ENCODE peak calls at places on chromosomes 11 and 22, in six cellular contexts. M, R, C, Q, H and U are unnamed samples.

GRCh38 chr22:20205964-20206708 is 55.3 kb upstream of the CCDC188 start:
- DNase-seq in M (peak), R (peak), C (peak), Q (peak), H (no peak), U (no peak)

GRCh38 chr11:108474664-108475485 is 7.5 kb upstream of the C11orf65 start:
- DNase-seq in M (no peak), R (no peak), C (no peak), Q (no peak), H (no peak), U (no peak)

GRCh38 chr11:130516175-130516867 is 67.9 kb downstream of the ADAMTS15 start:
- DNase-seq in M (no peak), R (no peak), C (no peak), Q (no peak), H (no peak), U (no peak)

GRCh38 chr11:70788247-70789022 is 390.1 kb downstream of the CTTN start:
- DNase-seq in M (no peak), R (no peak), C (no peak), Q (no peak), H (no peak), U (no peak)

GRCh38 chr11:94768602-94769511 is 701 bp downstream of the AMOTL1 start:
- DNase-seq in M (no peak), R (peak), C (peak), Q (no peak), H (peak), U (no peak)

GRCh38 chr11:911031-911889 is 650 bp upstream of the CHID1 start:
- DNase-seq in M (no peak), R (peak), C (no peak), Q (peak), H (peak), U (no peak)

GRCh38 chr11:123561046-123561781 is 93.2 kb downstream of the SCN3B start:
- DNase-seq in M (no peak), R (peak), C (no peak), Q (no peak), H (no peak), U (peak)

GRCh38 chr22:39496131-39496838 is 5.8 kb upstream of the MIEF1 start:
- DNase-seq in M (peak), R (peak), C (peak), Q (peak), H (peak), U (peak)

GRCh38 chr11:86537541-86538222 is 134.7 kb downstream of the ME3 start:
- DNase-seq in M (no peak), R (no peak), C (no peak), Q (no peak), H (no peak), U (no peak)

GRCh38 chr11:93063101-93063500 is 93.7 kb downstream of the MTNR1B start:
- DNase-seq in M (no peak), R (no peak), C (no peak), Q (no peak), H (no peak), U (no peak)

GRCh38 chr11:128759597-128759996 is 65.7 kb downstream of the FLI1 start:
- DNase-seq in M (no peak), R (no peak), C (no peak), Q (no peak), H (no peak), U (no peak)

GRCh38 chr11:130528301-130528651 is 79.8 kb downstream of the ADAMTS15 start:
- DNase-seq in M (no peak), R (no peak), C (no peak), Q (no peak), H (no peak), U (no peak)

GRCh38 chr22:24030186-24030702 is 19.1 kb downstream of the CABIN1 start:
- DNase-seq in M (no peak), R (no peak), C (no peak), Q (no peak), H (no peak), U (no peak)
- H3K27ac ChIP-seq in M (no peak), R (no peak), C (no peak), Q (no peak), H (no peak), U (no peak)

GRCh38 chr22:37126882-37127281 is 17.4 kb upstream of the TMPRSS6 start:
- DNase-seq in M (no peak), R (no peak), C (no peak), Q (no peak), H (no peak), U (no peak)
- TF ChIP-seq CTCF in M (peak), R (no peak), C (no peak), Q (peak), H (no peak), U (no peak)

GRCh38 chr11:22635689-22636088 is 10.1 kb upstream of the FANCF start:
- DNase-seq in M (no peak), R (no peak), C (no peak), Q (no peak), H (no peak), U (no peak)
- H3K27ac ChIP-seq in M (no peak), R (no peak), C (no peak), Q (no peak), H (no peak), U (no peak)

GRCh38 chr11:65741185-65741584 is 20.6 kb upstream of the RNASEH2C start:
- DNase-seq in M (no peak), R (no peak), C (no peak), Q (no peak), H (no peak), U (no peak)

GRCh38 chr11:65744699-65745042 is 24.1 kb upstream of the RNASEH2C start:
- DNase-seq in M (no peak), R (no peak), C (no peak), Q (no peak), H (no peak), U (no peak)

GRCh38 chr11:65745049-65745448 is 24.5 kb upstream of the RNASEH2C start:
- DNase-seq in M (no peak), R (no peak), C (no peak), Q (no peak), H (no peak), U (no peak)

GRCh38 chr11:65742353-65742752 is 21.8 kb upstream of the RNASEH2C start:
- DNase-seq in M (no peak), R (no peak), C (no peak), Q (no peak), H (no peak), U (no peak)

GRCh38 chr11:65743928-65744698 is 23.5 kb upstream of the RNASEH2C start:
- DNase-seq in M (no peak), R (no peak), C (no peak), Q (peak), H (no peak), U (no peak)
- TF ChIP-seq CTCF in M (no peak), R (peak), C (no peak), Q (peak), H (no peak), U (no peak)

DNA sequence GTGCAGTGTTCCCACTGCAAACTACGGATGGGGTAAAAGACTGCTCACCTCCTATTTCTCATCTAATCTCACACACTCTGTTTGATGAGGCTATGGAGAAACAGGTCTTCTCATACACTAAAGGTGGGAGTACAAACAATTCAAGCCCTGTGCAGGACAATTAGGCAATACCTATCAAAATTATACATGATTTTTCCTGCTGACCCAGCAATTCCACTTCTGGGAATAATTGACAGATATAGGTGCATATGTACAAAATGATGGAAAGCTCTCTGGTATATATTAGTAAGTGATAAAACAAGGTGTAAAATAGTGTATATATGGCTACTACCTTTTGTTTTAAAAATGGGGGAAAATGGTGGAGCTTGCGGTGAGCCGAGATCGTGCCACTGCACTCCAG is 23.1 kb downstream of the BDNF start:
- DNase-seq in M (no peak), R (no peak), C (no peak), Q (no peak), H (no peak), U (no peak)
- H3K27ac ChIP-seq in M (no peak), R (no peak), C (no peak), Q (no peak), H (no peak), U (no peak)

DNA sequence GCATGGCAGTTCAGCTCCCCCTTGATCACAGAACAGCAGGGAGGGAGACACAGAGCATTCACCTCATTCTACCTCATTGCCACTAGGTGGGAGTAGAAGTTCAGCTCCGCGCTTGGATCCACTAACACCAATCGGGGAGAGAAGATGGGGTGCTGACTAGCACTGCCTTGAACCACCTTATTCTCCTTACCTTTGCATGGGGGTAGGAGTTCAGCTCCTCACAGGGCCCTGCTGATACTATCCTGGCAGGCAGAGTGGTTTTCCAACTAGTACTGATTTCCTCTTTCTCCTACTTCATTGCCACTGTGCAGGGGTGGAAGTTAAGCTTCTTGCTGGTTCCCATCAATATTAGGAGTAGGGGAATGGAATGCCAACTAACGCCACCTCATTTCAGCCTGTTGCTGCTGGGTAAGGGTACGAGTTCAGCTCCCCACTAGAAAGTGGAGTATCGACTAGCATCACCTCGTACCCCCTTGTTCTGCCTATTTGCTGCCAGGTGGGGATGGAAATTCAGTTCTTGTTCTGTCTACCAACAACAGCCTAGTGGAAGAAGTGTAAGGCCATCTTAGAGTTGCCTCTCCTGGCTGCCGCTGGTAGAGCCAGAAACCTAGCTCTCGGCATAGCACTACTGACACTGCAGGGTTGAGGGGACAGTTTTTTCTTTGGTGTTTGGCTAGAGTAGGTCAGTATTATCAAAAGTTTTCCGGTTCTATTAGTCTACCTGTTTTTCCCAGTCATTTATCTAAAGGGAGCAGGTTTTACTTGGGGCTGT is 550.9 kb upstream of the CCDC90B start:
- DNase-seq in M (no peak), R (peak), C (peak), Q (peak), H (no peak), U (peak)
- TF ChIP-seq CTCF in M (no peak), R (peak), C (peak), Q (peak), H (peak), U (peak)

GRCh38 chr11:66860449-66860831 is 3.6 kb downstream of the LRFN4 start:
- DNase-seq in M (no peak), R (peak), C (no peak), Q (no peak), H (no peak), U (no peak)

GRCh38 chr11:66858186-66858938 is 1.5 kb downstream of the LRFN4 start:
- DNase-seq in M (no peak), R (peak), C (no peak), Q (no peak), H (no peak), U (no peak)

GRCh38 chr11:66859686-66860448 is 3.0 kb downstream of the LRFN4 start:
- DNase-seq in M (no peak), R (peak), C (no peak), Q (no peak), H (no peak), U (no peak)

GRCh38 chr11:66857927-66858185 is 992 bp downstream of the LRFN4 start:
- DNase-seq in M (no peak), R (no peak), C (no peak), Q (no peak), H (no peak), U (no peak)

DNA sequence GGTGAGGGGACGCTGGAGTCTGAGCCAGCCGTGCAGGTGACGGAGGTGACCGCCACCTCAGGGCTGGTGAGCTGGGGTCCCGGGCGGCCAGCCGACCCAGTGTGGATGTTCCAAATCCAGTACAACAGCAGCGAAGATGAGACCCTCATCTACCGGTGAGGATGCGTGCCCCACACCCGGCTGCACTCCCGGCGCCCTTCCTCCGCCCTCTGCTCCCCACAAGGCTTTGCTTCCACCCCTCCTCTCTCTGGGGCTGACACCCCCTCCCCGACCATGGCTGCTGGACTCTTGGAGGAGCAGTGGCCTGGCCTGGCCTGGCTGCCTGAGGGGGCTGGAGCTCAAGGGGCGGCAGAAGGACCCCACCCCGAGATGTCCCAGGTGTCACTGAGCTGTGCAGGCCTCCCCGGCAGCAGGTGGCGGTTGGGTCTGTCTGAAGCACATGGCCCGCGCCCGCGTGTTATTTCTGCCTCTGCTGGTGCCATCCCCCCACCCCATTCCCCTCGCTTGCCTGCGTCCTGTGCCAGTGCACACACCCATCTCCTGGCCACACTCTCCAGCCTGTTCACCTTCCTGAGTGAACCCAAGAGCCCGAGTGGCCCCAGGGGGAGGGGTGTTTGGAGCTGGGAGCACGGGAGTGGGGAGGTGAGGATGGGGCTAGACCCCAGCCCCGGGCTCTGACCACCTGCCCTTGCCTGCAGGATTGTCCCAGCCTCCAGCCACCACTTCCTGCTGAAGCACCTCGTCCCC is 2.2 kb downstream of the LRFN4 start:
- DNase-seq in M (no peak), R (peak), C (no peak), Q (no peak), H (no peak), U (no peak)
- H3K27ac ChIP-seq in M (no peak), R (no peak), C (peak), Q (no peak), H (no peak), U (peak)